ENCODE peak calls at places on chromosomes 5 and 9, in nine cellular contexts. W, G, U, K, I, H, F, C and J are unnamed samples.

GRCh38 chr5:149585910-149586309 is 4.6 kb downstream of the ARHGEF37 start:
- DNase-seq in K (no peak), U (no peak), I (no peak), F (no peak), W (no peak), G (no peak), H (no peak), C (no peak), J (no peak)

GRCh38 chr5:84727708-84728107 is 343.0 kb upstream of the EDIL3 start:
- DNase-seq in G (no peak), U (no peak), C (no peak), H (no peak), W (no peak), I (no peak), F (no peak), K (no peak), J (no peak)

GRCh38 chr5:131171276-131171815 is 602 bp downstream of the LYRM7 start:
- DNase-seq in F (peak; percentile 58), H (no peak), K (no peak), W (no peak), C (peak; percentile 13), G (no peak), I (no peak), U (peak; percentile 46), J (no peak)

GRCh38 chr9:113566712-113567071 is 103.2 kb downstream of the RGS3 start:
- DNase-seq in C (no peak), W (no peak), G (no peak), H (no peak), U (no peak), I (no peak), F (no peak), K (peak; percentile 40), J (no peak)

GRCh38 chr5:142181096-142181495 is 72.5 kb downstream of the NDFIP1 start:
- DNase-seq in C (no peak), I (no peak), H (no peak), W (no peak), K (no peak), G (no peak), F (no peak), U (no peak), J (no peak)

GRCh38 chr9:128689293-128689770 is 310 bp downstream of the SET start:
- DNase-seq in G (no peak), H (no peak), F (peak; percentile 78), K (peak; percentile 79), C (no peak), U (no peak), I (no peak), W (peak; percentile 29), J (no peak)

GRCh38 chr5:169648725-169649124 is 11.7 kb downstream of the DOCK2 start:
- DNase-seq in C (no peak), G (no peak), F (no peak), K (no peak), W (peak; percentile 67), I (no peak), U (no peak), H (no peak), J (no peak)

GRCh38 chr9:94783121-94783664 is 56.7 kb downstream of the AOPEP start:
- DNase-seq in F (peak; percentile 55), H (peak; percentile 45), C (no peak), K (peak; percentile 86), G (peak; percentile 94), W (peak; percentile 87), U (peak; percentile 92), I (no peak), J (no peak)

GRCh38 chr9:69955536-69956355 is 87.9 kb upstream of the MAMDC2 start:
- DNase-seq in K (peak; percentile 64), W (no peak), H (no peak), I (no peak), F (no peak), G (no peak), C (no peak), U (no peak), J (no peak)